ENCODE peak calls at places on chromosomes 1 and 21, in seven cellular contexts. One of them, this sample, is unnamed.

GRCh38 chr21:17819878-17820232 is 699 bp upstream of the C21orf91 start:
- DNase-seq in GM04504: no peak
- DNase-seq in NAMALWA: peak
- DNase-seq in left ventricle myocardium superior: no peak
- DNase-seq in fibroblast of the aortic adventitia: no peak
- DNase-seq in activated CD8-positive, alpha-beta memory T cell treated with anti-CD3 and anti-CD28 coated beads for 24 hours: no peak
- DNase-seq in Calu3: no peak
- DNase-seq in this sample: no peak

GRCh38 chr1:191913234-191913948 is 244.9 kb upstream of the RGS18 start:
- DNase-seq in Calu3: no peak
- DNase-seq in NAMALWA: no peak
- DNase-seq in left ventricle myocardium superior: no peak
- DNase-seq in GM04504: no peak
- DNase-seq in fibroblast of the aortic adventitia: no peak
- DNase-seq in activated CD8-positive, alpha-beta memory T cell treated with anti-CD3 and anti-CD28 coated beads for 24 hours: no peak
- DNase-seq in this sample: no peak

GRCh38 chr1:43285269-43285986 is at the start of gene C1orf210:
- DNase-seq in fibroblast of the aortic adventitia: no peak
- DNase-seq in activated CD8-positive, alpha-beta memory T cell treated with anti-CD3 and anti-CD28 coated beads for 24 hours: no peak
- DNase-seq in NAMALWA: no peak
- DNase-seq in GM04504: no peak
- DNase-seq in left ventricle myocardium superior: no peak
- DNase-seq in Calu3: peak
- DNase-seq in this sample: peak

GRCh38 chr1:214850432-214851010 is 232.0 kb upstream of the KCNK2 start:
- DNase-seq in NAMALWA: no peak
- DNase-seq in Calu3: no peak
- DNase-seq in left ventricle myocardium superior: no peak
- DNase-seq in GM04504: no peak
- DNase-seq in fibroblast of the aortic adventitia: no peak
- DNase-seq in activated CD8-positive, alpha-beta memory T cell treated with anti-CD3 and anti-CD28 coated beads for 24 hours: no peak
- DNase-seq in this sample: no peak

GRCh38 chr1:159908255-159908905 is 8.4 kb upstream of the CFAP45 start:
- DNase-seq in left ventricle myocardium superior: no peak
- DNase-seq in activated CD8-positive, alpha-beta memory T cell treated with anti-CD3 and anti-CD28 coated beads for 24 hours: no peak
- DNase-seq in NAMALWA: no peak
- DNase-seq in fibroblast of the aortic adventitia: no peak
- DNase-seq in GM04504: no peak
- DNase-seq in Calu3: no peak
- DNase-seq in this sample: no peak

GRCh38 chr1:7221823-7222462 is 436.7 kb downstream of the CAMTA1 start:
- DNase-seq in fibroblast of the aortic adventitia: no peak
- DNase-seq in NAMALWA: no peak
- DNase-seq in GM04504: no peak
- DNase-seq in left ventricle myocardium superior: no peak
- DNase-seq in activated CD8-positive, alpha-beta memory T cell treated with anti-CD3 and anti-CD28 coated beads for 24 hours: no peak
- DNase-seq in Calu3: no peak
- DNase-seq in this sample: no peak

GRCh38 chr21:33128538-33128937 is 58.6 kb downstream of the OLIG1 start:
- DNase-seq in Calu3: no peak
- DNase-seq in NAMALWA: no peak
- DNase-seq in fibroblast of the aortic adventitia: no peak
- DNase-seq in left ventricle myocardium superior: no peak
- DNase-seq in activated CD8-positive, alpha-beta memory T cell treated with anti-CD3 and anti-CD28 coated beads for 24 hours: no peak
- DNase-seq in GM04504: no peak
- DNase-seq in this sample: no peak

GRCh38 chr21:33761104-33762036 is 119.1 kb downstream of the ITSN1 start:
- DNase-seq in left ventricle myocardium superior: no peak
- DNase-seq in activated CD8-positive, alpha-beta memory T cell treated with anti-CD3 and anti-CD28 coated beads for 24 hours: no peak
- DNase-seq in NAMALWA: no peak
- DNase-seq in GM04504: peak
- DNase-seq in Calu3: peak
- DNase-seq in fibroblast of the aortic adventitia: peak
- DNase-seq in this sample: no peak

GRCh38 chr1:207862241-207862787 is 48.6 kb downstream of the CD34 start:
- DNase-seq in left ventricle myocardium superior: no peak
- DNase-seq in fibroblast of the aortic adventitia: peak
- DNase-seq in GM04504: no peak
- DNase-seq in NAMALWA: no peak
- DNase-seq in Calu3: no peak
- DNase-seq in activated CD8-positive, alpha-beta memory T cell treated with anti-CD3 and anti-CD28 coated beads for 24 hours: no peak
- DNase-seq in this sample: no peak

GRCh38 chr1:6546326-6546725 is 8.0 kb downstream of the NOL9 start:
- DNase-seq in left ventricle myocardium superior: no peak
- DNase-seq in activated CD8-positive, alpha-beta memory T cell treated with anti-CD3 and anti-CD28 coated beads for 24 hours: no peak
- DNase-seq in Calu3: no peak
- DNase-seq in GM04504: no peak
- DNase-seq in NAMALWA: no peak
- DNase-seq in fibroblast of the aortic adventitia: no peak
- DNase-seq in this sample: no peak

GRCh38 chr1:116412898-116413297 is 39.9 kb downstream of the ATP1A1 start:
- DNase-seq in activated CD8-positive, alpha-beta memory T cell treated with anti-CD3 and anti-CD28 coated beads for 24 hours: no peak
- DNase-seq in GM04504: no peak
- DNase-seq in fibroblast of the aortic adventitia: no peak
- DNase-seq in left ventricle myocardium superior: no peak
- DNase-seq in Calu3: no peak
- DNase-seq in NAMALWA: no peak
- DNase-seq in this sample: no peak

GRCh38 chr1:198498881-198499280 is 41.6 kb downstream of the ATP6V1G3 start:
- DNase-seq in fibroblast of the aortic adventitia: peak
- DNase-seq in NAMALWA: no peak
- DNase-seq in left ventricle myocardium superior: no peak
- DNase-seq in GM04504: no peak
- DNase-seq in Calu3: peak
- DNase-seq in activated CD8-positive, alpha-beta memory T cell treated with anti-CD3 and anti-CD28 coated beads for 24 hours: no peak
- DNase-seq in this sample: no peak

GRCh38 chr1:244324176-244324883 is 127.4 kb downstream of the ADSS2 start:
- DNase-seq in Calu3: no peak
- DNase-seq in GM04504: no peak
- DNase-seq in activated CD8-positive, alpha-beta memory T cell treated with anti-CD3 and anti-CD28 coated beads for 24 hours: no peak
- DNase-seq in fibroblast of the aortic adventitia: no peak
- DNase-seq in NAMALWA: no peak
- DNase-seq in left ventricle myocardium superior: no peak
- DNase-seq in this sample: no peak

GRCh38 chr1:55993608-55994251 is 585.6 kb downstream of the PLPP3 start:
- DNase-seq in left ventricle myocardium superior: no peak
- DNase-seq in NAMALWA: no peak
- DNase-seq in Calu3: no peak
- DNase-seq in GM04504: no peak
- DNase-seq in fibroblast of the aortic adventitia: no peak
- DNase-seq in activated CD8-positive, alpha-beta memory T cell treated with anti-CD3 and anti-CD28 coated beads for 24 hours: no peak
- DNase-seq in this sample: no peak